ENCODE peak calls at places on chromosome 1, in seven cellular contexts. E is omental fat pad, D is NCI-H1092 treated with DMSO at 0.1 percent for 48 hours, R is NCI-H1436, N is T-helper 9 cell, J is HEK293T, L is heart right ventricle. A is an unnamed sample.

GRCh38 chr1:11906870-11907269 is 19.4 kb downstream of the KIAA2013 start:
- DNase-seq in E (no peak), D (no peak), R (no peak), N (no peak), J (no peak), L (no peak), A (no peak)

GRCh38 chr1:202012544-202013478 is 2.4 kb downstream of the ELF3 start:
- DNase-seq in E (no peak), D (no peak), R (no peak), N (no peak), J (no peak), L (no peak), A (no peak)

GRCh38 chr1:37177230-37177864 is 143.0 kb upstream of the GRIK3 start:
- DNase-seq in E (no peak), D (peak), R (peak), N (no peak), J (peak), L (no peak), A (peak)

GRCh38 chr1:202306535-202307345 is 35.0 kb downstream of the UBE2T start:
- DNase-seq in E (no peak), D (no peak), R (no peak), N (no peak), J (no peak), L (no peak), A (no peak)

GRCh38 chr1:24805534-24806301 is 60.5 kb downstream of the CLIC4 start:
- DNase-seq in E (no peak), D (no peak), R (no peak), N (no peak), J (no peak), L (no peak), A (no peak)

GRCh38 chr1:70034403-70034802 is 171.0 kb downstream of the LRRC40 start:
- DNase-seq in E (no peak), D (peak), R (peak), N (no peak), J (peak), L (no peak), A (no peak)

GRCh38 chr1:40404670-40405462 is 31.3 kb downstream of the SMAP2 start:
- DNase-seq in E (no peak), D (peak), R (peak), N (peak), J (peak), L (no peak), A (no peak)

GRCh38 chr1:246591047-246591446 is 24.8 kb downstream of the CNST start:
- DNase-seq in E (no peak), D (no peak), R (no peak), N (no peak), J (no peak), L (no peak), A (no peak)

GRCh38 chr1:188023206-188023605 is 1194.5 kb downstream of the PLA2G4A start:
- DNase-seq in E (no peak), D (no peak), R (no peak), N (no peak), J (no peak), L (no peak), A (no peak)

GRCh38 chr1:182080955-182081582 is 19.6 kb upstream of the ZNF648 start:
- DNase-seq in E (no peak), D (peak), R (peak), N (no peak), J (peak), L (no peak), A (peak)

GRCh38 chr1:202807926-202808757 is at the start of gene KDM5B:
- DNase-seq in E (peak), D (peak), R (peak), N (peak), J (peak), L (peak), A (peak)

GRCh38 chr1:168786476-168787330 is 57.7 kb upstream of the DPT start:
- DNase-seq in E (no peak), D (no peak), R (peak), N (no peak), J (no peak), L (no peak), A (no peak)

GRCh38 chr1:173862769-173863223 is 5.0 kb downstream of the GAS5 start:
- DNase-seq in E (no peak), D (no peak), R (no peak), N (no peak), J (no peak), L (no peak), A (peak)

GRCh38 chr1:216705686-216706085 is 17.5 kb downstream of the ESRRG start:
- DNase-seq in E (no peak), D (peak), R (peak), N (no peak), J (no peak), L (no peak), A (no peak)

GRCh38 chr1:21906173-21907078 is 30.7 kb downstream of the HSPG2 start:
- DNase-seq in E (no peak), D (no peak), R (no peak), N (no peak), J (no peak), L (peak), A (no peak)

GRCh38 chr1:81111818-81112217 is 688.9 kb upstream of the ADGRL2 start:
- DNase-seq in E (no peak), D (no peak), R (no peak), N (no peak), J (no peak), L (no peak), A (no peak)

GRCh38 chr1:18560692-18561091 is 70.0 kb upstream of the PAX7 start:
- DNase-seq in E (no peak), D (no peak), R (no peak), N (no peak), J (no peak), L (no peak), A (no peak)

GRCh38 chr1:156926175-156926574 is 5.7 kb downstream of the LRRC71 start:
- DNase-seq in E (no peak), D (peak), R (peak), N (no peak), J (no peak), L (peak), A (peak)

GRCh38 chr1:51301152-51301843 is 29.1 kb downstream of the TTC39A start:
- DNase-seq in E (no peak), D (no peak), R (no peak), N (no peak), J (no peak), L (no peak), A (no peak)

GRCh38 chr1:4494558-4494957 is 159.9 kb upstream of the AJAP1 start:
- DNase-seq in E (no peak), D (no peak), R (peak), N (no peak), J (no peak), L (peak), A (no peak)

GRCh38 chr1:210709694-210710093 is 381.0 kb downstream of the HHAT start:
- DNase-seq in E (no peak), D (no peak), R (no peak), N (no peak), J (no peak), L (no peak), A (no peak)

GRCh38 chr1:47298025-47298699 is 15.8 kb downstream of the STIL start:
- DNase-seq in E (no peak), D (no peak), R (no peak), N (no peak), J (no peak), L (no peak), A (no peak)

GRCh38 chr1:85048296-85049064 is at the start of gene MCOLN3:
- DNase-seq in E (peak), D (no peak), R (peak), N (peak), J (peak), L (peak), A (peak)

A was measured in stimulated activated naive CD8-positive, alpha-beta T cell treated with anti-CD3 and anti-CD28 coated beads, Interleukin-15, Interleukin-2, amounts not matched to agents 100 U/mL and 50 U/mL, for 24 hours.